ENCODE peak calls at places on chromosomes 12 and 14, in nine cellular contexts. J, A, P, W, U, E, R, L and S are unnamed samples.

GRCh38 chr12:24025153-24025798 is 75.8 kb upstream of the SOX5 start:
- DNase-seq in J (peak; percentile 26), A (no peak), P (no peak), W (no peak), U (no peak), E (no peak), R (no peak), L (peak; percentile 7), S (no peak)

GRCh38 chr14:21069388-21070082 is 569 bp upstream of the ARHGEF40 start:
- DNase-seq in J (no peak), A (peak; percentile 68), P (no peak), W (no peak), U (no peak), E (no peak), R (peak; percentile 65), L (no peak), S (no peak)

GRCh38 chr14:53881161-53881846 is 75.3 kb downstream of the BMP4 start:
- DNase-seq in J (peak; percentile 95), A (no peak), P (no peak), W (no peak), U (no peak), E (no peak), R (no peak), L (no peak), S (peak; percentile 62)

GRCh38 chr14:69247691-69248440 is 12.1 kb upstream of the GALNT16 start:
- DNase-seq in J (peak; percentile 85), A (no peak), P (no peak), W (no peak), U (no peak), E (no peak), R (peak; percentile 81), L (no peak), S (no peak)

GRCh38 chr12:47574252-47575021 is 131.4 kb downstream of the RPAP3 start:
- DNase-seq in J (no peak), A (no peak), P (no peak), W (no peak), U (no peak), E (no peak), R (no peak), L (no peak), S (no peak)

GRCh38 chr12:118816296-118816695 is 165.0 kb upstream of the SRRM4 start:
- DNase-seq in J (no peak), A (no peak), P (no peak), W (no peak), U (no peak), E (no peak), R (no peak), L (no peak), S (no peak)

GRCh38 chr14:93332032-93332852 is 594 bp downstream of the BTBD7 start:
- DNase-seq in J (peak; percentile 61), A (peak; percentile 68), P (peak; percentile 29), W (no peak), U (no peak), E (peak; percentile 77), R (peak; percentile 48), L (peak; percentile 46), S (peak; percentile 77)

GRCh38 chr14:28057286-28058011 is 709.1 kb upstream of the FOXG1 start:
- DNase-seq in J (no peak), A (no peak), P (peak; percentile 29), W (no peak), U (no peak), E (no peak), R (no peak), L (peak; percentile 58), S (no peak)

GRCh38 chr14:80037349-80037748 is 174.0 kb downstream of the DIO2 start:
- DNase-seq in J (no peak), A (no peak), P (no peak), W (no peak), U (no peak), E (no peak), R (no peak), L (no peak), S (no peak)

GRCh38 chr14:50953497-50953896 is 9.2 kb upstream of the PYGL start:
- DNase-seq in J (no peak), A (no peak), P (no peak), W (no peak), U (no peak), E (no peak), R (no peak), L (no peak), S (no peak)

GRCh38 chr14:69077841-69078240 is 75.1 kb downstream of the DCAF5 start:
- DNase-seq in J (peak; percentile 73), A (no peak), P (peak; percentile 75), W (no peak), U (no peak), E (no peak), R (no peak), L (no peak), S (no peak)

GRCh38 chr12:3752096-3752709 is 706 bp downstream of the CRACR2A start:
- DNase-seq in J (peak; percentile 34), A (no peak), P (peak; percentile 75), W (no peak), U (peak; percentile 49), E (peak; percentile 87), R (peak; percentile 33), L (peak; percentile 77), S (peak; percentile 90)

GRCh38 chr14:97524579-97525319 is 727.6 kb downstream of the VRK1 start:
- DNase-seq in J (no peak), A (no peak), P (peak; percentile 6), W (no peak), U (no peak), E (no peak), R (no peak), L (no peak), S (no peak)

GRCh38 chr12:112941528-112942335 is 3.5 kb downstream of the OAS3 start:
- DNase-seq in J (no peak), A (no peak), P (no peak), W (no peak), U (no peak), E (no peak), R (no peak), L (no peak), S (no peak)

GRCh38 chr14:60768602-60769001 is 34.0 kb downstream of the MNAT1 start:
- DNase-seq in J (no peak), A (no peak), P (no peak), W (no peak), U (no peak), E (no peak), R (no peak), L (no peak), S (no peak)

GRCh38 chr14:24055971-24056799 is 4.4 kb downstream of the CARMIL3 start:
- DNase-seq in J (no peak), A (no peak), P (no peak), W (no peak), U (no peak), E (no peak), R (no peak), L (no peak), S (no peak)

GRCh38 chr14:61493239-61493638 is 171.9 kb downstream of the PRKCH start:
- DNase-seq in J (peak; percentile 73), A (no peak), P (peak; percentile 87), W (no peak), U (no peak), E (no peak), R (no peak), L (no peak), S (no peak)